ENCODE peak calls at places on chromosomes 1 and 21, in five cellular contexts. A is stimulated activated naive CD4-positive, alpha-beta T cell; G is HEK293T; N is T-helper 9 cell; K is BE2C. J is an unnamed sample.

GRCh38 chr1:92441316-92442311 is 45.1 kb downstream of the GFI1 start:
- DNase-seq in A (no peak), G (no peak), N (no peak), K (peak), J (no peak)

GRCh38 chr1:209756608-209757445 is 974 bp downstream of the TRAF3IP3 start:
- DNase-seq in A (peak), G (no peak), N (peak), K (no peak), J (peak)

GRCh38 chr1:119452085-119452484 is 37.1 kb downstream of the HSD3B2 start:
- DNase-seq in A (no peak), G (no peak), N (no peak), K (no peak), J (no peak)

GRCh38 chr21:35232545-35233176 is 183.6 kb upstream of the RUNX1 start:
- DNase-seq in A (no peak), G (no peak), N (no peak), K (no peak), J (no peak)

GRCh38 chr1:30641557-30642353 is 81.6 kb downstream of the MATN1 start:
- DNase-seq in A (no peak), G (no peak), N (no peak), K (no peak), J (no peak)

GRCh38 chr1:219160942-219161341 is 12.7 kb upstream of the LYPLAL1 start:
- DNase-seq in A (no peak), G (no peak), N (no peak), K (no peak), J (no peak)

GRCh38 chr1:112357467-112357866 is 38.5 kb upstream of the CTTNBP2NL start:
- DNase-seq in A (no peak), G (no peak), N (no peak), K (no peak), J (no peak)

GRCh38 chr1:76268341-76268740 is 193.8 kb downstream of the ST6GALNAC3 start:
- DNase-seq in A (no peak), G (no peak), N (no peak), K (no peak), J (no peak)

GRCh38 chr1:235648954-235649721 is 446 bp downstream of the GNG4 start:
- DNase-seq in A (peak), G (peak), N (peak), K (peak), J (peak)

GRCh38 chr1:208565761-208566440 is 321.7 kb upstream of the PLXNA2 start:
- DNase-seq in A (no peak), G (no peak), N (no peak), K (no peak), J (no peak)

GRCh38 chr1:47692196-47692595 is 254.4 kb downstream of the FOXD2 start:
- DNase-seq in A (no peak), G (no peak), N (no peak), K (no peak), J (no peak)

GRCh38 chr1:166164995-166165660 is 1.7 kb downstream of the FAM78B start:
- DNase-seq in A (no peak), G (peak), N (no peak), K (peak), J (no peak)

GRCh38 chr1:188769936-188770335 is 1707.7 kb downstream of the BRINP3 start:
- DNase-seq in A (no peak), G (no peak), N (no peak), K (no peak), J (no peak)

GRCh38 chr1:108154323-108154722 is 45.8 kb downstream of the SLC25A24 start:
- DNase-seq in A (no peak), G (no peak), N (no peak), K (no peak), J (no peak)

GRCh38 chr1:157310401-157310800 is 172.2 kb upstream of the ETV3 start:
- DNase-seq in A (no peak), G (no peak), N (no peak), K (no peak), J (no peak)

GRCh38 chr1:245133995-245134715 is 20.6 kb upstream of the KIF26B start:
- DNase-seq in A (no peak), G (no peak), N (no peak), K (peak), J (no peak)

GRCh38 chr1:27727126-27727525 is 1.4 kb downstream of the FAM76A start:
- DNase-seq in A (no peak), G (no peak), N (no peak), K (no peak), J (no peak)

GRCh38 chr1:18642278-18643095 is 11.8 kb downstream of the PAX7 start:
- DNase-seq in A (no peak), G (no peak), N (no peak), K (no peak), J (no peak)

GRCh38 chr1:178921499-178921898 is 50.6 kb upstream of the ANGPTL1 start:
- DNase-seq in A (no peak), G (no peak), N (no peak), K (no peak), J (no peak)

GRCh38 chr21:28516996-28517592 is 475.6 kb downstream of the LTN1 start:
- DNase-seq in A (peak), G (peak), N (peak), K (peak), J (peak)

GRCh38 chr1:152141971-152142584 is 16.9 kb downstream of the RPTN start:
- DNase-seq in A (no peak), G (peak), N (no peak), K (peak), J (no peak)

GRCh38 chr1:160761886-160762285 is 22.8 kb downstream of the SLAMF7 start:
- DNase-seq in A (no peak), G (no peak), N (no peak), K (no peak), J (no peak)

GRCh38 chr1:10051656-10052055 is 18.9 kb downstream of the UBE4B start:
- DNase-seq in A (no peak), G (no peak), N (no peak), K (no peak), J (no peak)

GRCh38 chr1:155424091-155424490 is 103.4 kb downstream of the RUSC1 start:
- DNase-seq in A (no peak), G (no peak), N (no peak), K (no peak), J (no peak)

GRCh38 chr1:155236451-155236850 is 18.8 kb downstream of the ENTREP3 start:
- DNase-seq in A (no peak), G (no peak), N (no peak), K (no peak), J (no peak)

GRCh38 chr1:175073633-175074032 is 6.0 kb downstream of the TNN start:
- DNase-seq in A (no peak), G (no peak), N (no peak), K (no peak), J (no peak)

GRCh38 chr1:229884765-229885164 is 182.3 kb upstream of the GALNT2 start:
- DNase-seq in A (no peak), G (no peak), N (no peak), K (peak), J (no peak)

GRCh38 chr1:48735753-48736152 is 40.9 kb downstream of the BEND5 start:
- DNase-seq in A (no peak), G (no peak), N (no peak), K (no peak), J (no peak)

GRCh38 chr1:9020325-9020724 is 5.9 kb downstream of the SLC2A7 start:
- DNase-seq in A (no peak), G (no peak), N (no peak), K (no peak), J (no peak)

GRCh38 chr1:107804134-107804533 is 160.8 kb downstream of the VAV3 start:
- DNase-seq in A (peak), G (no peak), N (no peak), K (no peak), J (no peak)

GRCh38 chr1:151620286-151620685 is 8.4 kb downstream of the SNX27 start:
- DNase-seq in A (no peak), G (no peak), N (no peak), K (no peak), J (no peak)

GRCh38 chr1:168623003-168623828 is 46.8 kb downstream of the XCL1 start:
- DNase-seq in A (no peak), G (peak), N (no peak), K (no peak), J (no peak)

GRCh38 chr1:53373246-53373645 is 45.4 kb upstream of the LRP8 start:
- DNase-seq in A (no peak), G (no peak), N (no peak), K (no peak), J (no peak)

GRCh38 chr1:159171688-159172501 is 480 bp downstream of the CADM3 start:
- DNase-seq in A (no peak), G (no peak), N (no peak), K (peak), J (no peak)

GRCh38 chr1:171785766-171786165 is 4.3 kb downstream of the METTL13 start:
- DNase-seq in A (no peak), G (no peak), N (no peak), K (no peak), J (no peak)

GRCh38 chr1:6185151-6185550 is 5.0 kb upstream of the CHD5 start:
- DNase-seq in A (no peak), G (no peak), N (no peak), K (no peak), J (no peak)

GRCh38 chr1:178311164-178311563 is 185.6 kb downstream of the CLEC20A start:
- DNase-seq in A (no peak), G (no peak), N (no peak), K (no peak), J (no peak)

GRCh38 chr1:10721381-10722321 is 74.8 kb downstream of the CASZ1 start:
- DNase-seq in A (no peak), G (no peak), N (no peak), K (no peak), J (no peak)

GRCh38 chr1:33410091-33410701 is 20.7 kb downstream of the PHC2 start:
- DNase-seq in A (no peak), G (no peak), N (no peak), K (peak), J (no peak)

J was measured in stimulated activated CD4-positive, alpha-beta T cell treated with anti-CD3 and anti-CD28 coated beads, Interleukin-1b, Interleukin-23, amount 100 ng/mL, for 48 hours.